ENCODE peak calls at places on chromosomes 6 and 20, in six cellular contexts. One of them, this sample, is unnamed.

GRCh38 chr20:35120012-35120701 is 27.0 kb downstream of the EDEM2 start:
- DNase-seq in NCI-H1092: no peak
- DNase-seq in stimulated activated CD8-positive, alpha-beta memory T cell treated with anti-CD3 and anti-CD28 coated beads, Interleukin-2, amount 100 ng/mL, for 1 hour: no peak
- DNase-seq in psoas muscle: no peak
- DNase-seq in SW 1271: no peak
- DNase-seq in stimulated activated CD4-positive, alpha-beta T cell treated with anti-CD3 and anti-CD28 coated beads, Interleukin-1b, Interleukin-23, amount 100 ng/mL, for 1 hour: no peak
- DNase-seq in this sample: peak; percentile 93

GRCh38 chr6:11393713-11394627 is 143.6 kb upstream of the TMEM170B start:
- DNase-seq in NCI-H1092: no peak
- DNase-seq in stimulated activated CD8-positive, alpha-beta memory T cell treated with anti-CD3 and anti-CD28 coated beads, Interleukin-2, amount 100 ng/mL, for 1 hour: no peak
- DNase-seq in psoas muscle: no peak
- DNase-seq in SW 1271: no peak
- DNase-seq in stimulated activated CD4-positive, alpha-beta T cell treated with anti-CD3 and anti-CD28 coated beads, Interleukin-1b, Interleukin-23, amount 100 ng/mL, for 1 hour: no peak
- DNase-seq in this sample: peak; percentile 48

GRCh38 chr20:44609006-44609510 is 26.7 kb downstream of the PKIG start:
- DNase-seq in NCI-H1092: no peak
- DNase-seq in stimulated activated CD8-positive, alpha-beta memory T cell treated with anti-CD3 and anti-CD28 coated beads, Interleukin-2, amount 100 ng/mL, for 1 hour: no peak
- DNase-seq in psoas muscle: no peak
- DNase-seq in SW 1271: no peak
- DNase-seq in stimulated activated CD4-positive, alpha-beta T cell treated with anti-CD3 and anti-CD28 coated beads, Interleukin-1b, Interleukin-23, amount 100 ng/mL, for 1 hour: no peak
- DNase-seq in this sample: no peak

GRCh38 chr6:150717419-150717818 is 117.7 kb downstream of the PLEKHG1 start:
- DNase-seq in NCI-H1092: no peak
- DNase-seq in stimulated activated CD8-positive, alpha-beta memory T cell treated with anti-CD3 and anti-CD28 coated beads, Interleukin-2, amount 100 ng/mL, for 1 hour: no peak
- DNase-seq in psoas muscle: no peak
- DNase-seq in SW 1271: no peak
- DNase-seq in stimulated activated CD4-positive, alpha-beta T cell treated with anti-CD3 and anti-CD28 coated beads, Interleukin-1b, Interleukin-23, amount 100 ng/mL, for 1 hour: no peak
- DNase-seq in this sample: no peak

GRCh38 chr6:109454483-109455160 is 950 bp downstream of the MICAL1 start:
- DNase-seq in NCI-H1092: no peak
- DNase-seq in stimulated activated CD8-positive, alpha-beta memory T cell treated with anti-CD3 and anti-CD28 coated beads, Interleukin-2, amount 100 ng/mL, for 1 hour: peak; percentile 38
- DNase-seq in psoas muscle: no peak
- DNase-seq in SW 1271: no peak
- DNase-seq in stimulated activated CD4-positive, alpha-beta T cell treated with anti-CD3 and anti-CD28 coated beads, Interleukin-1b, Interleukin-23, amount 100 ng/mL, for 1 hour: no peak
- DNase-seq in this sample: no peak

GRCh38 chr6:56370127-56370540 is 122.8 kb upstream of the COL21A1 start:
- DNase-seq in NCI-H1092: peak; percentile 27
- DNase-seq in stimulated activated CD8-positive, alpha-beta memory T cell treated with anti-CD3 and anti-CD28 coated beads, Interleukin-2, amount 100 ng/mL, for 1 hour: no peak
- DNase-seq in psoas muscle: peak; percentile 39
- DNase-seq in SW 1271: no peak
- DNase-seq in stimulated activated CD4-positive, alpha-beta T cell treated with anti-CD3 and anti-CD28 coated beads, Interleukin-1b, Interleukin-23, amount 100 ng/mL, for 1 hour: no peak
- DNase-seq in this sample: peak; percentile 77

GRCh38 chr20:5001174-5002076 is at the start of gene SLC23A2:
- DNase-seq in NCI-H1092: no peak
- DNase-seq in stimulated activated CD8-positive, alpha-beta memory T cell treated with anti-CD3 and anti-CD28 coated beads, Interleukin-2, amount 100 ng/mL, for 1 hour: peak; percentile 44
- DNase-seq in psoas muscle: peak; percentile 46
- DNase-seq in SW 1271: no peak
- DNase-seq in stimulated activated CD4-positive, alpha-beta T cell treated with anti-CD3 and anti-CD28 coated beads, Interleukin-1b, Interleukin-23, amount 100 ng/mL, for 1 hour: peak; percentile 30
- DNase-seq in this sample: peak; percentile 36

GRCh38 chr6:41599836-41600445 is 38.3 kb upstream of the MDFI start:
- DNase-seq in NCI-H1092: no peak
- DNase-seq in stimulated activated CD8-positive, alpha-beta memory T cell treated with anti-CD3 and anti-CD28 coated beads, Interleukin-2, amount 100 ng/mL, for 1 hour: no peak
- DNase-seq in psoas muscle: no peak
- DNase-seq in SW 1271: no peak
- DNase-seq in stimulated activated CD4-positive, alpha-beta T cell treated with anti-CD3 and anti-CD28 coated beads, Interleukin-1b, Interleukin-23, amount 100 ng/mL, for 1 hour: no peak
- DNase-seq in this sample: no peak

GRCh38 chr6:143323729-143324465 is 126.6 kb downstream of the ADAT2 start:
- DNase-seq in NCI-H1092: no peak
- DNase-seq in stimulated activated CD8-positive, alpha-beta memory T cell treated with anti-CD3 and anti-CD28 coated beads, Interleukin-2, amount 100 ng/mL, for 1 hour: no peak
- DNase-seq in psoas muscle: no peak
- DNase-seq in SW 1271: no peak
- DNase-seq in stimulated activated CD4-positive, alpha-beta T cell treated with anti-CD3 and anti-CD28 coated beads, Interleukin-1b, Interleukin-23, amount 100 ng/mL, for 1 hour: no peak
- DNase-seq in this sample: no peak

GRCh38 chr20:46031701-46032254 is 2.8 kb downstream of the SLC12A5 start:
- DNase-seq in NCI-H1092: peak; percentile 67
- DNase-seq in stimulated activated CD8-positive, alpha-beta memory T cell treated with anti-CD3 and anti-CD28 coated beads, Interleukin-2, amount 100 ng/mL, for 1 hour: no peak
- DNase-seq in psoas muscle: no peak
- DNase-seq in SW 1271: no peak
- DNase-seq in stimulated activated CD4-positive, alpha-beta T cell treated with anti-CD3 and anti-CD28 coated beads, Interleukin-1b, Interleukin-23, amount 100 ng/mL, for 1 hour: no peak
- DNase-seq in this sample: no peak

GRCh38 chr20:4234128-4234527 is 218.8 kb upstream of the RNF24 start:
- DNase-seq in NCI-H1092: no peak
- DNase-seq in stimulated activated CD8-positive, alpha-beta memory T cell treated with anti-CD3 and anti-CD28 coated beads, Interleukin-2, amount 100 ng/mL, for 1 hour: no peak
- DNase-seq in psoas muscle: no peak
- DNase-seq in SW 1271: no peak
- DNase-seq in stimulated activated CD4-positive, alpha-beta T cell treated with anti-CD3 and anti-CD28 coated beads, Interleukin-1b, Interleukin-23, amount 100 ng/mL, for 1 hour: no peak
- DNase-seq in this sample: peak; percentile 95

GRCh38 chr20:32674362-32674789 is 635 bp upstream of the C20orf203 start:
- DNase-seq in NCI-H1092: peak; percentile 37
- DNase-seq in stimulated activated CD8-positive, alpha-beta memory T cell treated with anti-CD3 and anti-CD28 coated beads, Interleukin-2, amount 100 ng/mL, for 1 hour: peak; percentile 43
- DNase-seq in psoas muscle: no peak
- DNase-seq in SW 1271: no peak
- DNase-seq in stimulated activated CD4-positive, alpha-beta T cell treated with anti-CD3 and anti-CD28 coated beads, Interleukin-1b, Interleukin-23, amount 100 ng/mL, for 1 hour: peak; percentile 48
- DNase-seq in this sample: peak; percentile 77

GRCh38 chr6:149781715-149782114 is 32.2 kb downstream of the PCMT1 start:
- DNase-seq in NCI-H1092: no peak
- DNase-seq in stimulated activated CD8-positive, alpha-beta memory T cell treated with anti-CD3 and anti-CD28 coated beads, Interleukin-2, amount 100 ng/mL, for 1 hour: no peak
- DNase-seq in psoas muscle: no peak
- DNase-seq in SW 1271: no peak
- DNase-seq in stimulated activated CD4-positive, alpha-beta T cell treated with anti-CD3 and anti-CD28 coated beads, Interleukin-1b, Interleukin-23, amount 100 ng/mL, for 1 hour: no peak
- DNase-seq in this sample: peak; percentile 13

GRCh38 chr6:36834576-36835293 is 4.5 kb downstream of the CPNE5 start:
- DNase-seq in NCI-H1092: no peak
- DNase-seq in stimulated activated CD8-positive, alpha-beta memory T cell treated with anti-CD3 and anti-CD28 coated beads, Interleukin-2, amount 100 ng/mL, for 1 hour: no peak
- DNase-seq in psoas muscle: no peak
- DNase-seq in SW 1271: no peak
- DNase-seq in stimulated activated CD4-positive, alpha-beta T cell treated with anti-CD3 and anti-CD28 coated beads, Interleukin-1b, Interleukin-23, amount 100 ng/mL, for 1 hour: no peak
- DNase-seq in this sample: no peak

GRCh38 chr20:32152421-32153155 is 43.1 kb downstream of the TM9SF4 start:
- DNase-seq in NCI-H1092: no peak
- DNase-seq in stimulated activated CD8-positive, alpha-beta memory T cell treated with anti-CD3 and anti-CD28 coated beads, Interleukin-2, amount 100 ng/mL, for 1 hour: no peak
- DNase-seq in psoas muscle: no peak
- DNase-seq in SW 1271: no peak
- DNase-seq in stimulated activated CD4-positive, alpha-beta T cell treated with anti-CD3 and anti-CD28 coated beads, Interleukin-1b, Interleukin-23, amount 100 ng/mL, for 1 hour: no peak
- DNase-seq in this sample: peak; percentile 21

GRCh38 chr6:159933077-159933476 is 35.8 kb upstream of the IGF2R start:
- DNase-seq in NCI-H1092: no peak
- DNase-seq in stimulated activated CD8-positive, alpha-beta memory T cell treated with anti-CD3 and anti-CD28 coated beads, Interleukin-2, amount 100 ng/mL, for 1 hour: no peak
- DNase-seq in psoas muscle: no peak
- DNase-seq in SW 1271: no peak
- DNase-seq in stimulated activated CD4-positive, alpha-beta T cell treated with anti-CD3 and anti-CD28 coated beads, Interleukin-1b, Interleukin-23, amount 100 ng/mL, for 1 hour: no peak
- DNase-seq in this sample: peak; percentile 37

GRCh38 chr6:161200610-161201201 is 73.2 kb downstream of the AGPAT4 start:
- DNase-seq in NCI-H1092: no peak
- DNase-seq in stimulated activated CD8-positive, alpha-beta memory T cell treated with anti-CD3 and anti-CD28 coated beads, Interleukin-2, amount 100 ng/mL, for 1 hour: no peak
- DNase-seq in psoas muscle: no peak
- DNase-seq in SW 1271: no peak
- DNase-seq in stimulated activated CD4-positive, alpha-beta T cell treated with anti-CD3 and anti-CD28 coated beads, Interleukin-1b, Interleukin-23, amount 100 ng/mL, for 1 hour: no peak
- DNase-seq in this sample: no peak

GRCh38 chr6:20712011-20712410 is 177.8 kb downstream of the CDKAL1 start:
- DNase-seq in NCI-H1092: no peak
- DNase-seq in stimulated activated CD8-positive, alpha-beta memory T cell treated with anti-CD3 and anti-CD28 coated beads, Interleukin-2, amount 100 ng/mL, for 1 hour: no peak
- DNase-seq in psoas muscle: no peak
- DNase-seq in SW 1271: no peak
- DNase-seq in stimulated activated CD4-positive, alpha-beta T cell treated with anti-CD3 and anti-CD28 coated beads, Interleukin-1b, Interleukin-23, amount 100 ng/mL, for 1 hour: no peak
- DNase-seq in this sample: peak; percentile 17

GRCh38 chr6:128415387-128415786 is 105.0 kb downstream of the PTPRK start:
- DNase-seq in NCI-H1092: peak; percentile 4
- DNase-seq in stimulated activated CD8-positive, alpha-beta memory T cell treated with anti-CD3 and anti-CD28 coated beads, Interleukin-2, amount 100 ng/mL, for 1 hour: no peak
- DNase-seq in psoas muscle: no peak
- DNase-seq in SW 1271: no peak
- DNase-seq in stimulated activated CD4-positive, alpha-beta T cell treated with anti-CD3 and anti-CD28 coated beads, Interleukin-1b, Interleukin-23, amount 100 ng/mL, for 1 hour: no peak
- DNase-seq in this sample: no peak

GRCh38 chr6:130625825-130626500 is 201.2 kb upstream of the SMLR1 start:
- DNase-seq in NCI-H1092: no peak
- DNase-seq in stimulated activated CD8-positive, alpha-beta memory T cell treated with anti-CD3 and anti-CD28 coated beads, Interleukin-2, amount 100 ng/mL, for 1 hour: no peak
- DNase-seq in psoas muscle: no peak
- DNase-seq in SW 1271: no peak
- DNase-seq in stimulated activated CD4-positive, alpha-beta T cell treated with anti-CD3 and anti-CD28 coated beads, Interleukin-1b, Interleukin-23, amount 100 ng/mL, for 1 hour: no peak
- DNase-seq in this sample: peak; percentile 41

GRCh38 chr6:106751501-106752252 is 122.3 kb downstream of the QRSL1 start:
- DNase-seq in NCI-H1092: peak; percentile 53
- DNase-seq in stimulated activated CD8-positive, alpha-beta memory T cell treated with anti-CD3 and anti-CD28 coated beads, Interleukin-2, amount 100 ng/mL, for 1 hour: no peak
- DNase-seq in psoas muscle: no peak
- DNase-seq in SW 1271: no peak
- DNase-seq in stimulated activated CD4-positive, alpha-beta T cell treated with anti-CD3 and anti-CD28 coated beads, Interleukin-1b, Interleukin-23, amount 100 ng/mL, for 1 hour: no peak
- DNase-seq in this sample: no peak

GRCh38 chr6:116682334-116682712 is 1.3 kb downstream of the KPNA5 start:
- DNase-seq in NCI-H1092: no peak
- DNase-seq in stimulated activated CD8-positive, alpha-beta memory T cell treated with anti-CD3 and anti-CD28 coated beads, Interleukin-2, amount 100 ng/mL, for 1 hour: no peak
- DNase-seq in psoas muscle: no peak
- DNase-seq in SW 1271: no peak
- DNase-seq in stimulated activated CD4-positive, alpha-beta T cell treated with anti-CD3 and anti-CD28 coated beads, Interleukin-1b, Interleukin-23, amount 100 ng/mL, for 1 hour: no peak
- DNase-seq in this sample: peak; percentile 58

GRCh38 chr6:157428418-157429202 is 47.6 kb downstream of the ZDHHC14 start:
- DNase-seq in NCI-H1092: no peak
- DNase-seq in stimulated activated CD8-positive, alpha-beta memory T cell treated with anti-CD3 and anti-CD28 coated beads, Interleukin-2, amount 100 ng/mL, for 1 hour: no peak
- DNase-seq in psoas muscle: no peak
- DNase-seq in SW 1271: no peak
- DNase-seq in stimulated activated CD4-positive, alpha-beta T cell treated with anti-CD3 and anti-CD28 coated beads, Interleukin-1b, Interleukin-23, amount 100 ng/mL, for 1 hour: peak; percentile 45
- DNase-seq in this sample: no peak

GRCh38 chr6:21908117-21908848 is 314.7 kb downstream of the SOX4 start:
- DNase-seq in NCI-H1092: no peak
- DNase-seq in stimulated activated CD8-positive, alpha-beta memory T cell treated with anti-CD3 and anti-CD28 coated beads, Interleukin-2, amount 100 ng/mL, for 1 hour: no peak
- DNase-seq in psoas muscle: no peak
- DNase-seq in SW 1271: no peak
- DNase-seq in stimulated activated CD4-positive, alpha-beta T cell treated with anti-CD3 and anti-CD28 coated beads, Interleukin-1b, Interleukin-23, amount 100 ng/mL, for 1 hour: no peak
- DNase-seq in this sample: peak; percentile 38

GRCh38 chr6:16851044-16851540 is 89.8 kb upstream of the ATXN1 start:
- DNase-seq in NCI-H1092: no peak
- DNase-seq in stimulated activated CD8-positive, alpha-beta memory T cell treated with anti-CD3 and anti-CD28 coated beads, Interleukin-2, amount 100 ng/mL, for 1 hour: no peak
- DNase-seq in psoas muscle: no peak
- DNase-seq in SW 1271: no peak
- DNase-seq in stimulated activated CD4-positive, alpha-beta T cell treated with anti-CD3 and anti-CD28 coated beads, Interleukin-1b, Interleukin-23, amount 100 ng/mL, for 1 hour: no peak
- DNase-seq in this sample: no peak

GRCh38 chr6:143258945-143259344 is 191.6 kb downstream of the ADAT2 start:
- DNase-seq in NCI-H1092: no peak
- DNase-seq in stimulated activated CD8-positive, alpha-beta memory T cell treated with anti-CD3 and anti-CD28 coated beads, Interleukin-2, amount 100 ng/mL, for 1 hour: no peak
- DNase-seq in psoas muscle: no peak
- DNase-seq in SW 1271: no peak
- DNase-seq in stimulated activated CD4-positive, alpha-beta T cell treated with anti-CD3 and anti-CD28 coated beads, Interleukin-1b, Interleukin-23, amount 100 ng/mL, for 1 hour: no peak
- DNase-seq in this sample: no peak

GRCh38 chr20:12166053-12166717 is 248.5 kb downstream of the BTBD3 start:
- DNase-seq in NCI-H1092: no peak
- DNase-seq in stimulated activated CD8-positive, alpha-beta memory T cell treated with anti-CD3 and anti-CD28 coated beads, Interleukin-2, amount 100 ng/mL, for 1 hour: no peak
- DNase-seq in psoas muscle: peak; percentile 20
- DNase-seq in SW 1271: no peak
- DNase-seq in stimulated activated CD4-positive, alpha-beta T cell treated with anti-CD3 and anti-CD28 coated beads, Interleukin-1b, Interleukin-23, amount 100 ng/mL, for 1 hour: no peak
- DNase-seq in this sample: peak; percentile 98

GRCh38 chr20:22048241-22048640 is 342.8 kb downstream of the PAX1 start:
- DNase-seq in NCI-H1092: no peak
- DNase-seq in stimulated activated CD8-positive, alpha-beta memory T cell treated with anti-CD3 and anti-CD28 coated beads, Interleukin-2, amount 100 ng/mL, for 1 hour: no peak
- DNase-seq in psoas muscle: no peak
- DNase-seq in SW 1271: no peak
- DNase-seq in stimulated activated CD4-positive, alpha-beta T cell treated with anti-CD3 and anti-CD28 coated beads, Interleukin-1b, Interleukin-23, amount 100 ng/mL, for 1 hour: no peak
- DNase-seq in this sample: no peak

GRCh38 chr6:52108128-52108527 is 20.7 kb upstream of the PKHD1 start:
- DNase-seq in NCI-H1092: no peak
- DNase-seq in stimulated activated CD8-positive, alpha-beta memory T cell treated with anti-CD3 and anti-CD28 coated beads, Interleukin-2, amount 100 ng/mL, for 1 hour: no peak
- DNase-seq in psoas muscle: peak; percentile 25
- DNase-seq in SW 1271: no peak
- DNase-seq in stimulated activated CD4-positive, alpha-beta T cell treated with anti-CD3 and anti-CD28 coated beads, Interleukin-1b, Interleukin-23, amount 100 ng/mL, for 1 hour: no peak
- DNase-seq in this sample: no peak

GRCh38 chr20:4060054-4060795 is 44.9 kb upstream of the RNF24 start:
- DNase-seq in NCI-H1092: no peak
- DNase-seq in stimulated activated CD8-positive, alpha-beta memory T cell treated with anti-CD3 and anti-CD28 coated beads, Interleukin-2, amount 100 ng/mL, for 1 hour: no peak
- DNase-seq in psoas muscle: peak; percentile 46
- DNase-seq in SW 1271: no peak
- DNase-seq in stimulated activated CD4-positive, alpha-beta T cell treated with anti-CD3 and anti-CD28 coated beads, Interleukin-1b, Interleukin-23, amount 100 ng/mL, for 1 hour: no peak
- DNase-seq in this sample: peak; percentile 38

GRCh38 chr6:98821739-98822405 is 12.5 kb upstream of the POU3F2 start:
- DNase-seq in NCI-H1092: no peak
- DNase-seq in stimulated activated CD8-positive, alpha-beta memory T cell treated with anti-CD3 and anti-CD28 coated beads, Interleukin-2, amount 100 ng/mL, for 1 hour: no peak
- DNase-seq in psoas muscle: no peak
- DNase-seq in SW 1271: no peak
- DNase-seq in stimulated activated CD4-positive, alpha-beta T cell treated with anti-CD3 and anti-CD28 coated beads, Interleukin-1b, Interleukin-23, amount 100 ng/mL, for 1 hour: no peak
- DNase-seq in this sample: no peak

GRCh38 chr6:149134531-149134933 is 183.0 kb upstream of the TAB2 start:
- DNase-seq in NCI-H1092: no peak
- DNase-seq in stimulated activated CD8-positive, alpha-beta memory T cell treated with anti-CD3 and anti-CD28 coated beads, Interleukin-2, amount 100 ng/mL, for 1 hour: no peak
- DNase-seq in psoas muscle: no peak
- DNase-seq in SW 1271: no peak
- DNase-seq in stimulated activated CD4-positive, alpha-beta T cell treated with anti-CD3 and anti-CD28 coated beads, Interleukin-1b, Interleukin-23, amount 100 ng/mL, for 1 hour: no peak
- DNase-seq in this sample: peak; percentile 48

GRCh38 chr20:21156266-21156665 is 30.4 kb downstream of the KIZ start:
- DNase-seq in NCI-H1092: no peak
- DNase-seq in stimulated activated CD8-positive, alpha-beta memory T cell treated with anti-CD3 and anti-CD28 coated beads, Interleukin-2, amount 100 ng/mL, for 1 hour: no peak
- DNase-seq in psoas muscle: no peak
- DNase-seq in SW 1271: no peak
- DNase-seq in stimulated activated CD4-positive, alpha-beta T cell treated with anti-CD3 and anti-CD28 coated beads, Interleukin-1b, Interleukin-23, amount 100 ng/mL, for 1 hour: no peak
- DNase-seq in this sample: peak; percentile 69

GRCh38 chr20:25165128-25165527 is 30.4 kb upstream of the ENTPD6 start:
- DNase-seq in NCI-H1092: no peak
- DNase-seq in stimulated activated CD8-positive, alpha-beta memory T cell treated with anti-CD3 and anti-CD28 coated beads, Interleukin-2, amount 100 ng/mL, for 1 hour: no peak
- DNase-seq in psoas muscle: no peak
- DNase-seq in SW 1271: no peak
- DNase-seq in stimulated activated CD4-positive, alpha-beta T cell treated with anti-CD3 and anti-CD28 coated beads, Interleukin-1b, Interleukin-23, amount 100 ng/mL, for 1 hour: no peak
- DNase-seq in this sample: no peak

GRCh38 chr20:5919634-5920544 is 30.4 kb downstream of the TRMT6 start:
- DNase-seq in NCI-H1092: no peak
- DNase-seq in stimulated activated CD8-positive, alpha-beta memory T cell treated with anti-CD3 and anti-CD28 coated beads, Interleukin-2, amount 100 ng/mL, for 1 hour: no peak
- DNase-seq in psoas muscle: no peak
- DNase-seq in SW 1271: no peak
- DNase-seq in stimulated activated CD4-positive, alpha-beta T cell treated with anti-CD3 and anti-CD28 coated beads, Interleukin-1b, Interleukin-23, amount 100 ng/mL, for 1 hour: no peak
- DNase-seq in this sample: peak; percentile 52

This sample was measured in cardiac fibroblast.